ENCODE peak calls at places on chromosome 11, in ten cellular contexts. J is CD4-positive, CD25-positive, alpha-beta regulatory T cell; Q is CD8-positive, alpha-beta memory T cell; R is CD4-positive, alpha-beta memory T cell; N is K562; T is sigmoid colon; C is HepG2; H is MM.1S; E is colonic mucosa; L is iPS DF 6.9. I is an unnamed sample. For H3K4me1, the result is how much of the 10 kb centered on the place peaks cover.

GRCh38 chr11:99015634-99016454 is 4.9 kb upstream of the CNTN5 start:
- DNase-seq in T (no peak), H (peak), L (peak), J (peak), N (peak), Q (no peak), R (peak), C (peak), E (no peak), I (peak)

GRCh38 chr11:35419713-35420333 is 465 bp upstream of the SLC1A2 start:
- DNase-seq in H (no peak), N (no peak), C (no peak), T (no peak), Q (no peak), L (no peak), J (no peak), R (no peak), E (no peak), I (no peak)

GRCh38 chr11:58963551-58964075 is 24.3 kb downstream of the GLYATL1 start:
- DNase-seq in C (no peak), E (no peak), J (no peak), L (peak), H (no peak), Q (no peak), T (no peak), N (peak), R (no peak), I (no peak)

GRCh38 chr11:112174789-112175595 is at the start of gene BCO2:
- DNase-seq in C (peak), N (peak), T (peak), H (peak), E (peak), Q (peak), R (peak), J (peak), L (peak), I (peak)

GRCh38 chr11:110059706-110060430 is 33.3 kb upstream of the ZC3H12C start:
- DNase-seq in E (no peak), J (no peak), R (no peak), L (no peak), C (no peak), N (no peak), Q (no peak), H (no peak), T (no peak), I (no peak)

GRCh38 chr11:94449437-94449836 is 44.2 kb downstream of the MRE11 start:
- DNase-seq in C (peak), N (no peak), H (no peak), J (no peak), E (no peak), Q (no peak), T (no peak), R (no peak), L (no peak), I (no peak)

GRCh38 chr11:38169286-38169685 is 1571.2 kb upstream of the RAG2 start:
- DNase-seq in T (no peak), E (no peak), Q (no peak), C (peak), J (no peak), L (no peak), H (no peak), N (no peak), R (no peak), I (no peak)

GRCh38 chr11:111846063-111846462 is 25.3 kb downstream of the ALG9 start:
- DNase-seq in N (no peak), L (no peak), E (no peak), H (no peak), C (no peak), R (no peak), J (no peak), T (no peak), Q (no peak), I (no peak)

GRCh38 chr11:115672999-115673411 is 168.8 kb upstream of the CADM1 start:
- DNase-seq in R (no peak), J (no peak), H (no peak), E (no peak), T (peak), Q (no peak), C (no peak), L (no peak), N (no peak), I (no peak)

GRCh38 chr11:70763606-70764005 is 365.3 kb downstream of the CTTN start:
- DNase-seq in H (no peak), J (no peak), R (no peak), C (no peak), E (no peak), T (no peak), L (no peak), N (no peak), Q (no peak), I (no peak)

GRCh38 chr11:19025799-19026406 is 34.6 kb downstream of the MRGPRX2 start:
- DNase-seq in Q (no peak), E (no peak), L (no peak), J (no peak), N (no peak), R (no peak), C (no peak), T (no peak), H (no peak), I (no peak)

GRCh38 chr11:111336062-111336461 is 37.7 kb downstream of the POU2AF3 start:
- DNase-seq in R (no peak), J (no peak), H (no peak), E (no peak), C (no peak), T (no peak), Q (no peak), N (no peak), L (no peak), I (no peak)

GRCh38 chr11:76666408-76666807 is 4.1 kb downstream of the LRRC32 start:
- DNase-seq in N (no peak), Q (no peak), L (no peak), E (no peak), T (peak), C (no peak), J (no peak), R (no peak), H (peak), I (peak)

GRCh38 chr11:57349491-57350274 is 11.5 kb downstream of the P2RX3 start:
- DNase-seq in C (peak), H (peak), Q (peak), N (peak), R (peak), J (peak), E (peak), L (peak), T (peak), I (peak)

GRCh38 chr11:104164028-104164520 is at the start of gene PDGFD:
- DNase-seq in C (peak), T (peak), E (peak), N (peak), H (peak), R (no peak), L (peak), Q (peak), J (no peak), I (peak)

GRCh38 chr11:92440701-92441338 is 216.2 kb downstream of the FAT3 start:
- DNase-seq in T (no peak), R (no peak), C (no peak), Q (no peak), E (no peak), N (no peak), H (no peak), L (no peak), J (no peak), I (no peak)

GRCh38 chr11:102704841-102705240 is 728 bp downstream of the MMP27 start:
- DNase-seq in R (no peak), T (no peak), E (no peak), H (no peak), N (no peak), Q (no peak), J (no peak), L (no peak), C (no peak), I (no peak)
- H3K4me3 ChIP-seq in R (no peak), T (no peak), E (no peak), H (no peak), N (no peak), Q (no peak), J (no peak), L (no peak), C (no peak), I (no peak)

DNA sequence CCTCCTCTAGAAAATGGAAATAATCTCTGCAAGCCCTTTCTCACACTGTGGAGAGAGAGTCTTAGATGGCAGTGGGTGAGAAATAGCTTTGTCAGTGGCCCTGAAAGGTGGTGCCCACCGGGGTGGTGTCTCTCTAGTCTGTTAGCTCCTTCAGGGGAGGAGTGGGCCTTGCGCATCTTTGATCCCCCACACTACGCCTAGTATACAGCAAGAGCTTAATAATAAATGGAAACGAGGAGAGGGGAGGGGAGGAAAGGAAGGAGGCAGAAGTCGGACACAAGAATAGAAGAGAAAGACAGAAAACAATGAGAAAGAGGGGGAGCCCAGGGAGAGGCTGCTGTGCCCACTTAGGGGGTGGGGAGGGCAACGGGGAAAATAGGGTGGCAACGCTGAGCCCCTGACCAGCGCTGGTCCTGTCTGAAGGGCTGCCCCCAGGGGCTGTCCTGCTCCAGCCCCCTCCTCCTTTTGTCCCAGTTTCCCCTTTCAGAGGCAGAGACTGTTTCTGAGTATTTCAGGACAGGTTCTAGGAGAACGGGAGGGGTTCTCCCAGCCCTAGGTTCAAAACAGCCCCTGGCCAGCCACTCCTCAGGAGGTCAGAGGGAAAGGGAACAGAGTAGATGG is 1.2 kb downstream of the ARRB1 start:
- DNase-seq in R (no peak), T (no peak), H (no peak), Q (no peak), E (no peak), J (no peak), C (no peak), N (no peak), L (no peak), I (no peak)
- H3K4me1 ChIP-seq in R (half or more), T (half or more), H (under half), Q (half or more), E (under half), J (under half), C (half or more), N (half or more), L (under half), I (under half)

DNA sequence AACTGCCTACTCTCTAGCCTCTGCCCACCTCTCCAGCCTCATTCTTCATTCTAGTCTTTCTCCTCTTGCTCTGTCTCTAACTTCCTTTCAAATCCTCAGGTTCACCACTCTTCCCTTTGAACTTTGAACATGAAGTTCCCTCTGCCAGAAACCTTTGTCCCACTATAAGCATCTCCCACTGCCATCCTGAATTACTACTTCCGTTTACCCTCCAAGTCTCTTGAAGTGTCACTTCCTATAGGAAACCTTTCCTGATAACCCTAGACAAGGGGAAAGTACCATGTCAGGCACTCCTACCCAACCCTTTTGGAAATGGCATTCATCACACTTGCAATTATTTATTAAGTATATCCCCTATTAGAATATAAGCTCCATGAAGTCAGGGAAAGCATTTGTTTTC is 3.1 kb downstream of the RAB30 start:
- DNase-seq in H (no peak), N (no peak), L (no peak), T (no peak), J (no peak), C (no peak), R (no peak), Q (no peak), E (no peak), I (no peak)
- H3K4me3 ChIP-seq in H (peak), N (no peak), L (no peak), T (no peak), J (no peak), C (no peak), R (no peak), Q (no peak), E (no peak), I (peak)

GRCh38 chr11:131668867-131669780 is 298.7 kb downstream of the NTM start:
- DNase-seq in E (peak), R (no peak), N (peak), L (no peak), H (peak), J (no peak), C (peak), T (peak), Q (no peak), I (peak)
- H3K4me1 ChIP-seq in E (under half), R (under half), N (under half), L (under half), H (under half), J (under half), C (under half), T (under half), Q (under half), I (under half)

GRCh38 chr11:27693398-27693797 is 6.9 kb downstream of the BDNF start:
- DNase-seq in J (no peak), E (no peak), R (no peak), Q (no peak), H (no peak), T (no peak), N (no peak), L (no peak), C (no peak), I (no peak)

GRCh38 chr11:27697679-27698275 is 2.5 kb downstream of the BDNF start:
- DNase-seq in J (no peak), Q (no peak), N (no peak), C (no peak), H (no peak), R (no peak), L (no peak), E (no peak), T (no peak), I (no peak)

GRCh38 chr11:27696112-27696511 is 4.1 kb downstream of the BDNF start:
- DNase-seq in N (no peak), C (no peak), E (no peak), J (no peak), Q (no peak), L (no peak), T (no peak), H (no peak), R (no peak), I (no peak)

GRCh38 chr11:27696961-27697360 is 3.3 kb downstream of the BDNF start:
- DNase-seq in L (no peak), E (no peak), Q (no peak), T (no peak), N (no peak), R (no peak), C (no peak), J (no peak), H (no peak), I (no peak)

GRCh38 chr11:27694992-27695391 is 5.3 kb downstream of the BDNF start:
- DNase-seq in H (no peak), R (no peak), Q (no peak), C (no peak), E (no peak), J (no peak), N (peak), L (no peak), T (no peak), I (peak)
- H3K4me3 ChIP-seq in H (no peak), R (no peak), Q (no peak), C (no peak), E (no peak), J (no peak), N (no peak), L (no peak), T (no peak), I (no peak)

DNA sequence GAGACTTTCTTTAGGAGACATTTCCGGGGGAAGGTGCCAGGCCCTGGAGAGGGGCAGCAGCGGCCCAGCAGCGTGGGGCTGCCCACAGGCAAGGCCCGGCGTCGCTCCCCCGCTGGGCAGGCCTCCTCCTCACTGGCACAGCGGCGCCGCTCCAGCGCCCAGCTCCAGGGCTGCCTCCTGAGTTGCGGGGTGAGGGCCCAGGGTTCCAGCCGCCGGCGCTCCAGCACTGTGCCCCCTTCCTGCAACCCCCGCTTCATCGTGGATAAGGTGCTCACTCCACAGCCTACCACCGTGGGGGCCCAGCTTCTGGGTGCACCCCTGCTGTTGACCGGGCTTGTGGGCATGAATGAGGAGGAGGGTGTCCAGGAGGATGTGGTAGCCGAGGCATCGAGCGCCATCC is 15.2 kb upstream of the MDK start:
- DNase-seq in H (no peak), J (no peak), C (no peak), L (no peak), E (no peak), R (no peak), Q (no peak), N (no peak), T (no peak), I (no peak)
- H3K4me1 ChIP-seq in H (under half), J (half or more), C (under half), L (under half), E (under half), R (half or more), Q (under half), N (half or more), T (under half), I (under half)

GRCh38 chr11:126415669-126416420 is 60.4 kb downstream of the ST3GAL4 start:
- DNase-seq in C (no peak), T (peak), N (no peak), H (no peak), Q (no peak), J (no peak), R (no peak), E (peak), L (no peak), I (no peak)
- H3K4me3 ChIP-seq in C (no peak), T (peak), N (no peak), H (no peak), Q (peak), J (peak), R (no peak), E (no peak), L (no peak), I (no peak)

GRCh38 chr11:68142028-68142412 is 20.8 kb upstream of the CHKA start:
- DNase-seq in C (no peak), N (no peak), R (no peak), J (no peak), H (peak), T (no peak), E (no peak), L (no peak), Q (no peak), I (no peak)

GRCh38 chr11:68145120-68145866 is 24.1 kb upstream of the CHKA start:
- DNase-seq in R (no peak), N (no peak), J (no peak), H (no peak), T (no peak), C (peak), Q (no peak), L (no peak), E (no peak), I (no peak)

GRCh38 chr11:68142441-68143309 is 21.5 kb upstream of the CHKA start:
- DNase-seq in J (no peak), L (no peak), R (no peak), Q (no peak), N (no peak), H (no peak), E (no peak), C (no peak), T (no peak), I (no peak)

GRCh38 chr11:68141247-68142027 is 20.2 kb upstream of the CHKA start:
- DNase-seq in C (no peak), T (no peak), H (no peak), N (no peak), E (no peak), R (no peak), J (no peak), Q (no peak), L (no peak), I (no peak)

GRCh38 chr11:68143310-68143689 is 22.1 kb upstream of the CHKA start:
- DNase-seq in R (no peak), E (no peak), Q (no peak), J (no peak), L (no peak), N (no peak), T (no peak), H (no peak), C (no peak), I (no peak)
- H3K4me1 ChIP-seq in R (under half), E (under half), Q (under half), J (under half), L (under half), N (under half), T (under half), H (under half), C (half or more), I (under half)

GRCh38 chr11:130476200-130476921 is 27.9 kb downstream of the ADAMTS15 start:
- DNase-seq in H (no peak), Q (no peak), N (no peak), L (no peak), T (no peak), E (peak), J (no peak), R (no peak), C (no peak), I (no peak)

GRCh38 chr11:130477646-130478203 is 29.3 kb downstream of the ADAMTS15 start:
- DNase-seq in T (no peak), J (no peak), Q (no peak), C (no peak), R (no peak), E (no peak), N (no peak), L (no peak), H (no peak), I (no peak)

GRCh38 chr11:130478881-130479280 is 30.4 kb downstream of the ADAMTS15 start:
- DNase-seq in H (no peak), Q (no peak), J (no peak), T (no peak), C (no peak), L (no peak), R (no peak), N (no peak), E (peak), I (no peak)

GRCh38 chr11:130476922-130477491 is 28.6 kb downstream of the ADAMTS15 start:
- DNase-seq in L (no peak), H (no peak), T (no peak), E (peak), Q (no peak), N (no peak), R (no peak), C (no peak), J (no peak), I (no peak)

GRCh38 chr11:130478204-130478701 is 29.8 kb downstream of the ADAMTS15 start:
- DNase-seq in H (no peak), C (no peak), R (no peak), T (peak), N (no peak), Q (no peak), J (no peak), L (no peak), E (peak), I (no peak)
- H3K4me3 ChIP-seq in H (no peak), C (no peak), R (no peak), T (no peak), N (no peak), Q (no peak), J (no peak), L (no peak), E (no peak), I (no peak)

I was measured in OCI-LY7.